ENCODE peak calls at places on chromosomes 13 and 19, in nine cellular contexts. J is naive thymus-derived CD4-positive, alpha-beta T cell; T is CD4-positive, CD25-positive, alpha-beta regulatory T cell; X is lung; Z is foreskin keratinocyte; K is Peyer's patch; R is caudate nucleus; D is hepatocyte; B is A549. V is an unnamed sample.

GRCh38 chr19:3492131-3492839 is 8.2 kb downstream of the DOHH start:
- DNase-seq in X (no peak), D (no peak), K (no peak), T (no peak), R (no peak), J (no peak), Z (no peak), B (no peak), V (no peak)

GRCh38 chr19:34503546-34504272 is 22.2 kb downstream of the WTIP start:
- DNase-seq in J (no peak), Z (no peak), X (no peak), T (no peak), R (no peak), D (no peak), K (no peak), B (no peak), V (no peak)

GRCh38 chr13:91767681-91768080 is 369.3 kb downstream of the GPC5 start:
- DNase-seq in R (no peak), D (peak), B (no peak), K (no peak), X (no peak), Z (no peak), T (no peak), J (no peak), V (no peak)

GRCh38 chr13:111269508-111269907 is 50.9 kb upstream of the TEX29 start:
- DNase-seq in D (no peak), X (no peak), R (no peak), B (no peak), J (no peak), Z (no peak), T (no peak), K (no peak), V (no peak)

GRCh38 chr19:3680939-3681338 is 19.3 kb downstream of the PIP5K1C start:
- DNase-seq in T (no peak), R (no peak), X (no peak), J (no peak), Z (no peak), K (no peak), D (no peak), B (no peak), V (no peak)

GRCh38 chr19:48635263-48635965 is 1.8 kb downstream of the DBP start:
- DNase-seq in K (peak), T (peak), D (peak), Z (no peak), J (peak), X (peak), B (peak), R (no peak), V (peak)

GRCh38 chr19:2774083-2774679 is 8.9 kb downstream of the SGTA start:
- DNase-seq in T (no peak), X (no peak), D (no peak), Z (no peak), R (no peak), B (no peak), J (no peak), K (no peak), V (no peak)

GRCh38 chr19:11678504-11678903 is 60.2 kb downstream of the ZNF823 start:
- DNase-seq in J (no peak), Z (no peak), B (no peak), D (no peak), T (no peak), K (no peak), R (no peak), X (no peak), V (no peak)

GRCh38 chr19:7773841-7774240 is 10.8 kb downstream of the CLEC4M start:
- DNase-seq in K (no peak), R (no peak), X (no peak), J (no peak), D (no peak), Z (peak), B (no peak), T (no peak), V (no peak)

GRCh38 chr13:87172166-87172825 is 498.9 kb upstream of the SLITRK5 start:
- DNase-seq in R (no peak), D (no peak), B (no peak), K (no peak), X (no peak), T (no peak), J (no peak), Z (no peak), V (no peak)

GRCh38 chr13:76004411-76004810 is 368.3 kb downstream of the LMO7 start:
- DNase-seq in T (no peak), X (no peak), K (no peak), R (no peak), D (no peak), B (no peak), J (no peak), Z (peak), V (no peak)

GRCh38 chr19:30744741-30745475 is 372.7 kb downstream of the ZNF536 start:
- DNase-seq in D (no peak), X (peak), R (no peak), Z (no peak), K (no peak), B (no peak), J (no peak), T (no peak), V (no peak)

GRCh38 chr13:96373597-96373996 is 283.7 kb downstream of the HS6ST3 start:
- DNase-seq in Z (no peak), B (no peak), R (no peak), D (no peak), X (no peak), K (no peak), T (no peak), J (no peak), V (no peak)
- H3K27ac ChIP-seq in Z (no peak), B (no peak), R (no peak), D (no peak), X (no peak), K (no peak), T (no peak), J (no peak), V (no peak)

DNA sequence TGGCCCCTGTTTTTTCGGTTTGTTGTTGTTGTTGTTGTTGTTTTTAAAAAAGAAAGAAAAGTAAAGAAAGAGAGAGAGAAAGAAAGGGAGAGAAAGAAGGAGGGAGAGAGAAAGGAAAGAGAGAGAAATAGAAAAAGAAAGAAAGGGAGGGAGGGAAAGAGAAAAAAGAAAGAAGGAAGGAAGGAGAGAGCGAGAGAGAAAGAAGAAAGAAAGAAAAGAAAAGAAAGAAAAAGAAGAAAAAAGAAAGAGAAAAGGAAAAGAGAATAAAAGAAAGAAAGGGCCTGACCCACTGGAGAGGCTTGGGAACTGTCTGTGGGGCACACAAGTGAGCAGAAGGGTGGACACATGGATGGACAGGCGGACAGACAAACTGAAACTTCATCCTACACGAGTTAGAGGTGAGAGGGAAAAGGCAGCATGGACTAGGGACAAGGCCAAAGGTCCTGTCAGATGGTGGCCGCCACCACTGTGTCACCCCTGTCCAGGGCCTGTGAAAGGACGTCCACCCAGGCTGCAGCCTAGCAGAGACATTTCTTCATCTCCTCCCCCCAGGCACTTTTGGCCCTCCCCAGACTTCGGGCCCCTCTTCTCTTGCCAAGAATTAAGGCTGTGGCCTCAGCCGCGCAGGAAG is 9.2 kb upstream of the BCAM start:
- DNase-seq in X (no peak), Z (no peak), K (no peak), D (no peak), J (no peak), T (no peak), B (no peak), R (no peak), V (no peak)
- H3K27ac ChIP-seq in X (peak), Z (no peak), K (no peak), D (no peak), J (no peak), T (no peak), B (peak), R (no peak), V (peak)

DNA sequence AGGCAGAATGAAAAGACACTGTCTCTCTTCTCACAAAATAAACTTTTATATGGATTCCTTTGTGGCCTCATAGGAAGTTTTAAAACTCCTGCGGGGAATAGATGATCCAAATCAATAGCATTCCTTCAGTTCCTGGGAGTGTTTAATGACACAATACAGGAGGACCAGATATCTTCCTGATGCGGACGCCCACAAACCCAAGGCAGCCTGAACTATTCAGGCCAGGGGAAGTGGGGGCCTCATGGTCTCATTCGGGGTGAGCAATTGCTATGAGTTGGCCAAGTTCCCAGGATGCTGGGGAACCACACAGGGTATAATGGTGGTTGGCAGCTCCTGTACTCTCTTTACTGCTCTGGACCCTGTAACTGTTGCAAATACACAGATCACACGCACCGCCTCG is 401.2 kb downstream of the IRS2 start:
- DNase-seq in T (no peak), K (no peak), B (no peak), J (no peak), D (peak), R (no peak), X (no peak), Z (no peak), V (no peak)
- H3K27ac ChIP-seq in T (no peak), K (no peak), B (no peak), J (no peak), D (no peak), R (no peak), X (no peak), Z (no peak), V (no peak)

GRCh38 chr13:106348032-106348431 is 187.4 kb downstream of the EFNB2 start:
- DNase-seq in R (no peak), K (no peak), T (no peak), X (no peak), B (no peak), Z (peak), J (no peak), D (peak), V (peak)

GRCh38 chr13:106352850-106353249 is 182.6 kb downstream of the EFNB2 start:
- DNase-seq in X (no peak), D (no peak), T (no peak), R (no peak), B (no peak), Z (no peak), K (no peak), J (no peak), V (no peak)

GRCh38 chr13:106344318-106344717 is 191.1 kb downstream of the EFNB2 start:
- DNase-seq in Z (no peak), X (no peak), T (no peak), R (no peak), B (no peak), K (no peak), D (no peak), J (no peak), V (no peak)

GRCh38 chr13:106350208-106350607 is 185.3 kb downstream of the EFNB2 start:
- DNase-seq in B (no peak), Z (no peak), T (no peak), J (no peak), X (no peak), R (no peak), K (no peak), D (peak), V (no peak)

GRCh38 chr13:106349080-106349841 is 186.2 kb downstream of the EFNB2 start:
- DNase-seq in B (no peak), R (no peak), K (peak), J (no peak), D (peak), X (peak), T (no peak), Z (peak), V (peak)
- H3K27ac ChIP-seq in B (no peak), R (peak), K (peak), J (no peak), D (peak), X (no peak), T (no peak), Z (peak), V (peak)

GRCh38 chr19:12985049-12985776 is 10.1 kb upstream of the NFIX start:
- DNase-seq in K (peak), D (peak), T (no peak), R (no peak), Z (no peak), B (no peak), X (no peak), J (no peak), V (no peak)
- H3K27ac ChIP-seq in K (peak), D (no peak), T (no peak), R (peak), Z (no peak), B (no peak), X (no peak), J (no peak), V (peak)

V was measured in RWPE1.